ENCODE peak calls at places on chromosomes 16 and 17, in four cellular contexts. T, N, Z and I are unnamed samples.

GRCh38 chr16:85707528-85708095 is 18.9 kb upstream of the GINS2 start:
- DNase-seq in Z (no peak), T (no peak), N (no peak), I (no peak)

GRCh38 chr16:77295896-77296295 is 96.7 kb downstream of the SYCE1L start:
- DNase-seq in N (no peak), T (no peak), Z (no peak), I (no peak)

GRCh38 chr16:59164461-59164860 is 430.3 kb upstream of the GOT2 start:
- DNase-seq in N (no peak), Z (no peak), T (no peak), I (no peak)

GRCh38 chr16:27723711-27724490 is 174.0 kb downstream of the KATNIP start:
- DNase-seq in N (peak), Z (no peak), T (no peak), I (no peak)

GRCh38 chr17:49553676-49554335 is 21.9 kb upstream of the NXPH3 start:
- DNase-seq in Z (no peak), N (no peak), T (no peak), I (no peak)

GRCh38 chr17:48543854-48544355 is 1.0 kb downstream of the HOXB2 start:
- DNase-seq in Z (no peak), N (peak), T (no peak), I (no peak)

GRCh38 chr17:11369570-11369969 is 128.6 kb downstream of the SHISA6 start:
- DNase-seq in N (no peak), Z (no peak), T (no peak), I (no peak)

GRCh38 chr17:46984892-46985291 is 5.8 kb upstream of the RPRML start:
- DNase-seq in T (no peak), N (no peak), Z (no peak), I (no peak)

GRCh38 chr17:45366049-45366448 is 49.2 kb upstream of the MAP3K14 start:
- DNase-seq in N (no peak), T (no peak), Z (no peak), I (no peak)

GRCh38 chr16:7137560-7138330 is 194.9 kb upstream of the RBFOX1 start:
- DNase-seq in Z (no peak), N (no peak), T (no peak), I (no peak)

GRCh38 chr17:71632328-71632727 is 488.5 kb upstream of the SOX9 start:
- DNase-seq in T (no peak), Z (no peak), N (no peak), I (no peak)

GRCh38 chr17:65418622-65419021 is 142.8 kb downstream of the AXIN2 start:
- DNase-seq in N (no peak), Z (no peak), T (no peak), I (no peak)

GRCh38 chr17:43779145-43780125 is 658 bp upstream of the DUSP3 start:
- DNase-seq in T (no peak), N (no peak), Z (no peak), I (no peak)

GRCh38 chr17:36534881-36535668 is at the start of gene PIGW:
- DNase-seq in N (peak), T (peak), Z (peak), I (peak)

GRCh38 chr17:68512967-68513474 is 791 bp downstream of the PRKAR1A start:
- DNase-seq in N (no peak), Z (no peak), T (no peak), I (no peak)

GRCh38 chr17:34895388-34895787 is 65.9 kb downstream of the CCT6B start:
- DNase-seq in Z (no peak), N (no peak), T (no peak), I (no peak)

GRCh38 chr16:70664325-70665112 is 18.2 kb downstream of the IL34 start:
- DNase-seq in T (no peak), Z (no peak), N (no peak), I (no peak)

GRCh38 chr17:74523308-74523707 is 8.0 kb downstream of the CD300LB start:
- DNase-seq in N (no peak), T (no peak), Z (no peak), I (no peak)

GRCh38 chr16:6682142-6682811 is 650.4 kb upstream of the RBFOX1 start:
- DNase-seq in Z (no peak), N (no peak), T (no peak), I (no peak)

GRCh38 chr17:50871898-50872297 is 5.7 kb upstream of the TOB1 start:
- DNase-seq in Z (no peak), N (no peak), T (no peak), I (no peak)
- H3K4me3 ChIP-seq in Z (no peak), N (no peak), T (no peak), I (no peak)

GRCh38 chr16:66924527-66925321 is 611 bp downstream of the RRAD start:
- DNase-seq in T (peak), Z (no peak), N (peak), I (no peak)
- TF ChIP-seq CTCF in T (peak), Z (no peak), N (peak), I (no peak)

GRCh38 chr16:88803264-88803987 is at the start of gene CDT1:
- DNase-seq in T (peak), Z (no peak), N (peak), I (no peak)
- H3K4me3 ChIP-seq in T (peak), Z (peak), N (peak), I (peak)

GRCh38 chr17:52383493-52384100 is 225.1 kb upstream of the CA10 start:
- DNase-seq in Z (no peak), T (no peak), N (no peak), I (peak)
- TF ChIP-seq CTCF in Z (peak), T (peak), N (peak), I (peak)

DNA sequence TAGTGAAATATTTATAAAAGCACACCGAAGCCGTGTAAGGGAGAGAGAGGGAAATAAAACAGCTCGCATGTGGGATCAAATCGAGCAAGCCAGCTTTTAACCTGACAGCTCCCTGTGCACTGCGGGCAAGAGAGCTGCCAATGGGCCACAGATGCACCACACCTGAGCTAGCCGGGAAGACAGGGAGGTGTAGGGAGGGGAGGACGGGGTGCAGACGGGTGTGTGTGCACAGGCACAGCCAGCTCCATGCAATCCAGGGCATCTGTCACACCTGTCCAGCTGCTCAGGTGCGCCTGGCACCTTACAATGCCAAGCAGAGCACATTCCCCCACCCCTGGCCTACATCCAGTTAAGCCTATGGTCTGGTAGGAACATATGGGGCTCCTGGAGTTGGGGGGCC is 70.0 kb downstream of the C16orf78 start:
- DNase-seq in Z (no peak), T (no peak), N (no peak), I (no peak)
- H3K4me3 ChIP-seq in Z (no peak), T (no peak), N (no peak), I (no peak)

GRCh38 chr17:81397314-81398169 is 2.3 kb downstream of the BAHCC1 start:
- DNase-seq in N (no peak), Z (no peak), T (no peak), I (no peak)
- TF ChIP-seq CTCF in N (peak), Z (peak), T (no peak), I (no peak)

GRCh38 chr17:17093764-17094163 is 51.5 kb downstream of the MPRIP start:
- DNase-seq in N (no peak), T (no peak), Z (no peak), I (no peak)

GRCh38 chr17:17098426-17099035 is 56.3 kb downstream of the MPRIP start:
- DNase-seq in Z (no peak), N (peak), T (no peak), I (no peak)

GRCh38 chr17:17102176-17102575 is 59.9 kb downstream of the MPRIP start:
- DNase-seq in N (no peak), T (no peak), Z (no peak), I (no peak)

GRCh38 chr17:17096438-17097178 is 54.4 kb downstream of the MPRIP start:
- DNase-seq in T (no peak), Z (no peak), N (peak), I (no peak)

GRCh38 chr17:17097763-17098345 is 55.6 kb downstream of the MPRIP start:
- DNase-seq in N (no peak), T (no peak), Z (no peak), I (no peak)
- H3K4me3 ChIP-seq in N (no peak), T (no peak), Z (no peak), I (no peak)